ENCODE peak calls at places on chromosomes 2 and 18, in seven cellular contexts. One of them, this sample, is unnamed.

GRCh38 chr2:47134386-47135090 is 20.6 kb downstream of the STPG4 start:
- DNase-seq in BJ: no peak
- DNase-seq in activated T-cell treated with anti-CD3 and anti-CD28 coated beads for 1 hour: no peak
- DNase-seq in effector memory CD4-positive, alpha-beta T cell: no peak
- DNase-seq in ELF-1: no peak
- DNase-seq in EL: peak; percentile 20
- DNase-seq in lower lobe of right lung: no peak
- DNase-seq in this sample: no peak

GRCh38 chr2:160075171-160075570 is 12.8 kb upstream of the PLA2R1 start:
- DNase-seq in EL: peak; percentile 93
- DNase-seq in BJ: peak; percentile 95
- DNase-seq in effector memory CD4-positive, alpha-beta T cell: no peak
- DNase-seq in lower lobe of right lung: no peak
- DNase-seq in activated T-cell treated with anti-CD3 and anti-CD28 coated beads for 1 hour: no peak
- DNase-seq in ELF-1: no peak
- DNase-seq in this sample: peak; percentile 71

GRCh38 chr18:32072321-32072720 is 19.4 kb upstream of the RNF138 start:
- DNase-seq in BJ: no peak
- DNase-seq in lower lobe of right lung: no peak
- DNase-seq in ELF-1: no peak
- DNase-seq in EL: no peak
- DNase-seq in activated T-cell treated with anti-CD3 and anti-CD28 coated beads for 1 hour: no peak
- DNase-seq in effector memory CD4-positive, alpha-beta T cell: no peak
- DNase-seq in this sample: no peak

GRCh38 chr2:241965931-241966412 is 96.4 kb downstream of the RTP5 start:
- DNase-seq in EL: peak; percentile 95
- DNase-seq in lower lobe of right lung: no peak
- DNase-seq in ELF-1: peak; percentile 79
- DNase-seq in BJ: peak; percentile 70
- DNase-seq in effector memory CD4-positive, alpha-beta T cell: no peak
- DNase-seq in activated T-cell treated with anti-CD3 and anti-CD28 coated beads for 1 hour: peak; percentile 39
- DNase-seq in this sample: peak; percentile 97

GRCh38 chr2:106816974-106817373 is 69.0 kb downstream of the ST6GAL2 start:
- DNase-seq in ELF-1: no peak
- DNase-seq in EL: no peak
- DNase-seq in effector memory CD4-positive, alpha-beta T cell: no peak
- DNase-seq in activated T-cell treated with anti-CD3 and anti-CD28 coated beads for 1 hour: no peak
- DNase-seq in lower lobe of right lung: no peak
- DNase-seq in BJ: no peak
- DNase-seq in this sample: no peak

GRCh38 chr18:47410139-47410538 is 158.7 kb upstream of the SKOR2 start:
- DNase-seq in ELF-1: no peak
- DNase-seq in effector memory CD4-positive, alpha-beta T cell: no peak
- DNase-seq in BJ: no peak
- DNase-seq in EL: no peak
- DNase-seq in lower lobe of right lung: no peak
- DNase-seq in activated T-cell treated with anti-CD3 and anti-CD28 coated beads for 1 hour: no peak
- DNase-seq in this sample: no peak

GRCh38 chr2:120859814-120860578 is 124.3 kb downstream of the GLI2 start:
- DNase-seq in lower lobe of right lung: peak; percentile 30
- DNase-seq in activated T-cell treated with anti-CD3 and anti-CD28 coated beads for 1 hour: no peak
- DNase-seq in EL: no peak
- DNase-seq in BJ: no peak
- DNase-seq in effector memory CD4-positive, alpha-beta T cell: no peak
- DNase-seq in ELF-1: no peak
- DNase-seq in this sample: no peak

GRCh38 chr2:20677301-20678176 is 10.6 kb downstream of the GDF7 start:
- DNase-seq in lower lobe of right lung: no peak
- DNase-seq in effector memory CD4-positive, alpha-beta T cell: no peak
- DNase-seq in EL: no peak
- DNase-seq in activated T-cell treated with anti-CD3 and anti-CD28 coated beads for 1 hour: no peak
- DNase-seq in BJ: no peak
- DNase-seq in ELF-1: peak; percentile 55
- DNase-seq in this sample: no peak

GRCh38 chr18:6719914-6720692 is 9.4 kb upstream of the ARHGAP28 start:
- DNase-seq in lower lobe of right lung: no peak
- DNase-seq in EL: no peak
- DNase-seq in effector memory CD4-positive, alpha-beta T cell: no peak
- DNase-seq in ELF-1: no peak
- DNase-seq in BJ: no peak
- DNase-seq in activated T-cell treated with anti-CD3 and anti-CD28 coated beads for 1 hour: no peak
- DNase-seq in this sample: no peak

GRCh38 chr18:3046216-3046808 is 33.4 kb upstream of the LPIN2 start:
- DNase-seq in activated T-cell treated with anti-CD3 and anti-CD28 coated beads for 1 hour: no peak
- DNase-seq in EL: no peak
- DNase-seq in BJ: no peak
- DNase-seq in effector memory CD4-positive, alpha-beta T cell: no peak
- DNase-seq in ELF-1: no peak
- DNase-seq in lower lobe of right lung: no peak
- DNase-seq in this sample: no peak

GRCh38 chr2:155690785-155691184 is 641.7 kb downstream of the NR4A2 start:
- DNase-seq in effector memory CD4-positive, alpha-beta T cell: no peak
- DNase-seq in BJ: no peak
- DNase-seq in EL: no peak
- DNase-seq in lower lobe of right lung: no peak
- DNase-seq in activated T-cell treated with anti-CD3 and anti-CD28 coated beads for 1 hour: no peak
- DNase-seq in ELF-1: no peak
- DNase-seq in this sample: no peak

GRCh38 chr2:100365434-100365833 is 43.1 kb upstream of the LONRF2 start:
- DNase-seq in activated T-cell treated with anti-CD3 and anti-CD28 coated beads for 1 hour: no peak
- DNase-seq in BJ: peak; percentile 55
- DNase-seq in ELF-1: no peak
- DNase-seq in lower lobe of right lung: no peak
- DNase-seq in effector memory CD4-positive, alpha-beta T cell: no peak
- DNase-seq in EL: peak; percentile 69
- DNase-seq in this sample: peak; percentile 41

GRCh38 chr2:105409717-105410116 is 10.9 kb upstream of the FHL2 start:
- DNase-seq in ELF-1: no peak
- DNase-seq in EL: peak; percentile 77
- DNase-seq in effector memory CD4-positive, alpha-beta T cell: no peak
- DNase-seq in lower lobe of right lung: no peak
- DNase-seq in activated T-cell treated with anti-CD3 and anti-CD28 coated beads for 1 hour: no peak
- DNase-seq in BJ: peak; percentile 75
- DNase-seq in this sample: no peak

GRCh38 chr18:848062-848795 is 36.2 kb upstream of the YES1 start:
- DNase-seq in lower lobe of right lung: no peak
- DNase-seq in EL: no peak
- DNase-seq in ELF-1: peak; percentile 21
- DNase-seq in effector memory CD4-positive, alpha-beta T cell: no peak
- DNase-seq in BJ: no peak
- DNase-seq in activated T-cell treated with anti-CD3 and anti-CD28 coated beads for 1 hour: no peak
- DNase-seq in this sample: no peak

GRCh38 chr18:55781481-55781957 is 193.5 kb upstream of the TCF4 start:
- DNase-seq in effector memory CD4-positive, alpha-beta T cell: no peak
- DNase-seq in lower lobe of right lung: no peak
- DNase-seq in activated T-cell treated with anti-CD3 and anti-CD28 coated beads for 1 hour: no peak
- DNase-seq in ELF-1: peak; percentile 90
- DNase-seq in EL: peak; percentile 72
- DNase-seq in BJ: no peak
- DNase-seq in this sample: peak; percentile 60

GRCh38 chr2:239445771-239446524 is 45.1 kb upstream of the HDAC4 start:
- DNase-seq in activated T-cell treated with anti-CD3 and anti-CD28 coated beads for 1 hour: no peak
- DNase-seq in lower lobe of right lung: no peak
- DNase-seq in ELF-1: no peak
- DNase-seq in BJ: no peak
- DNase-seq in EL: no peak
- DNase-seq in effector memory CD4-positive, alpha-beta T cell: no peak
- DNase-seq in this sample: no peak

GRCh38 chr2:232838406-232838874 is 31.6 kb upstream of the SNORC start:
- DNase-seq in ELF-1: no peak
- DNase-seq in BJ: no peak
- DNase-seq in activated T-cell treated with anti-CD3 and anti-CD28 coated beads for 1 hour: peak; percentile 56
- DNase-seq in lower lobe of right lung: no peak
- DNase-seq in effector memory CD4-positive, alpha-beta T cell: peak; percentile 52
- DNase-seq in EL: peak; percentile 43
- DNase-seq in this sample: no peak

GRCh38 chr2:169109502-169110409 is 40.4 kb downstream of the DHRS9 start:
- DNase-seq in lower lobe of right lung: peak; percentile 83
- DNase-seq in ELF-1: peak; percentile 83
- DNase-seq in activated T-cell treated with anti-CD3 and anti-CD28 coated beads for 1 hour: peak; percentile 58
- DNase-seq in BJ: no peak
- DNase-seq in effector memory CD4-positive, alpha-beta T cell: peak; percentile 50
- DNase-seq in EL: peak; percentile 71
- DNase-seq in this sample: no peak

GRCh38 chr2:196263181-196263747 is 91.9 kb upstream of the STK17B start:
- DNase-seq in BJ: peak; percentile 41
- DNase-seq in activated T-cell treated with anti-CD3 and anti-CD28 coated beads for 1 hour: no peak
- DNase-seq in ELF-1: no peak
- DNase-seq in EL: peak; percentile 77
- DNase-seq in lower lobe of right lung: no peak
- DNase-seq in effector memory CD4-positive, alpha-beta T cell: peak; percentile 25
- DNase-seq in this sample: no peak

GRCh38 chr2:68643011-68643873 is at the start of gene PROKR1:
- DNase-seq in BJ: no peak
- DNase-seq in lower lobe of right lung: peak; percentile 59
- DNase-seq in ELF-1: peak; percentile 72
- DNase-seq in effector memory CD4-positive, alpha-beta T cell: no peak
- DNase-seq in EL: peak; percentile 35
- DNase-seq in activated T-cell treated with anti-CD3 and anti-CD28 coated beads for 1 hour: no peak
- DNase-seq in this sample: no peak

GRCh38 chr18:617970-618504 is 21.2 kb downstream of the CLUL1 start:
- DNase-seq in effector memory CD4-positive, alpha-beta T cell: no peak
- DNase-seq in ELF-1: no peak
- DNase-seq in lower lobe of right lung: no peak
- DNase-seq in EL: no peak
- DNase-seq in activated T-cell treated with anti-CD3 and anti-CD28 coated beads for 1 hour: no peak
- DNase-seq in BJ: no peak
- DNase-seq in this sample: no peak

GRCh38 chr2:3302751-3303582 is 74.7 kb downstream of the EIPR1 start:
- DNase-seq in ELF-1: no peak
- DNase-seq in BJ: no peak
- DNase-seq in effector memory CD4-positive, alpha-beta T cell: no peak
- DNase-seq in activated T-cell treated with anti-CD3 and anti-CD28 coated beads for 1 hour: no peak
- DNase-seq in lower lobe of right lung: peak; percentile 41
- DNase-seq in EL: no peak
- DNase-seq in this sample: no peak

GRCh38 chr2:159137511-159138101 is 148.9 kb downstream of the WDSUB1 start:
- DNase-seq in ELF-1: peak; percentile 52
- DNase-seq in EL: peak; percentile 24
- DNase-seq in BJ: no peak
- DNase-seq in effector memory CD4-positive, alpha-beta T cell: no peak
- DNase-seq in lower lobe of right lung: no peak
- DNase-seq in activated T-cell treated with anti-CD3 and anti-CD28 coated beads for 1 hour: no peak
- DNase-seq in this sample: no peak

This sample was measured in non-pigmented ciliary epithelial cell.